ENCODE peak calls at places on chromosomes 12 and 14, in six cellular contexts. S is HCT116, U is neural progenitor cell, P is SK-N-SH, R is OCI-LY7, K is MM.1S. H is an unnamed sample.

GRCh38 chr14:33676135-33676566 is 274.7 kb downstream of the EGLN3 start:
- DNase-seq in K (peak), S (peak), P (peak), R (no peak), U (peak), H (peak)

GRCh38 chr14:56487761-56488160 is 91.8 kb upstream of the TMEM260 start:
- DNase-seq in K (no peak), R (no peak), U (no peak), P (no peak), S (no peak), H (peak)

GRCh38 chr14:56181666-56182065 is 63.5 kb downstream of the PELI2 start:
- DNase-seq in K (no peak), S (no peak), P (no peak), R (no peak), U (no peak), H (peak)

GRCh38 chr14:94046696-94047250 is 20.6 kb downstream of the OTUB2 start:
- DNase-seq in K (no peak), R (no peak), U (no peak), S (no peak), P (no peak), H (no peak)

GRCh38 chr14:61477845-61478438 is 156.6 kb downstream of the PRKCH start:
- DNase-seq in P (no peak), R (peak), U (no peak), K (no peak), S (peak), H (peak)

GRCh38 chr14:51978566-51979398 is 10.6 kb upstream of the RTRAF start:
- DNase-seq in K (peak), P (peak), U (peak), S (peak), R (peak), H (peak)

GRCh38 chr14:53055003-53055402 is 98.1 kb downstream of the DDHD1 start:
- DNase-seq in K (peak), P (peak), R (peak), U (peak), S (peak), H (peak)

GRCh38 chr12:74166096-74166495 is 371.5 kb upstream of the ATXN7L3B start:
- DNase-seq in R (no peak), S (no peak), U (no peak), P (no peak), K (no peak), H (no peak)

GRCh38 chr12:43103866-43104265 is 448.1 kb downstream of the ADAMTS20 start:
- DNase-seq in S (no peak), P (no peak), U (no peak), K (no peak), R (no peak), H (no peak)

GRCh38 chr12:3641428-3641883 is 111.5 kb downstream of the CRACR2A start:
- DNase-seq in S (no peak), R (no peak), U (no peak), K (no peak), P (no peak), H (peak)

GRCh38 chr12:29863665-29864064 is 79.9 kb upstream of the TMTC1 start:
- DNase-seq in S (no peak), U (no peak), R (no peak), K (no peak), P (no peak), H (no peak)

GRCh38 chr12:110563702-110564470 is 19.2 kb downstream of the PPTC7 start:
- DNase-seq in R (no peak), K (no peak), U (no peak), S (no peak), P (no peak), H (peak)

GRCh38 chr14:20683125-20683895 is 1.1 kb upstream of the RNASE4 start:
- DNase-seq in U (peak), K (peak), P (peak), S (peak), R (peak), H (peak)

GRCh38 chr14:59269431-59269830 is 81.0 kb downstream of the DAAM1 start:
- DNase-seq in U (no peak), K (no peak), R (no peak), P (no peak), S (no peak), H (no peak)

GRCh38 chr12:1744932-1745331 is 54.1 kb downstream of the ADIPOR2 start:
- DNase-seq in S (no peak), P (no peak), U (no peak), R (no peak), K (no peak), H (no peak)

GRCh38 chr12:67645126-67645525 is 3.4 kb upstream of the DYRK2 start:
- DNase-seq in R (no peak), K (no peak), U (no peak), S (no peak), P (no peak), H (no peak)

GRCh38 chr14:100541621-100542560 is 45.3 kb downstream of the BEGAIN start:
- DNase-seq in U (no peak), P (no peak), S (no peak), K (no peak), R (no peak), H (no peak)

GRCh38 chr12:53232641-53233538 is 881 bp upstream of the RARG start:
- DNase-seq in S (no peak), U (peak), P (peak), R (no peak), K (peak), H (peak)

GRCh38 chr12:92928431-92928961 is 599 bp downstream of the EEA1 start:
- DNase-seq in P (peak), S (no peak), R (peak), U (no peak), K (no peak), H (peak)

GRCh38 chr14:100617715-100618693 is 30.8 kb upstream of the BEGAIN start:
- DNase-seq in K (no peak), U (no peak), S (no peak), P (peak), R (no peak), H (no peak)

GRCh38 chr14:104240426-104241157 is 102.2 kb downstream of the KIF26A start:
- DNase-seq in U (peak), P (peak), R (peak), K (no peak), S (no peak), H (no peak)

GRCh38 chr12:76878045-76878898 is 547 bp downstream of the CSRP2 start:
- DNase-seq in S (peak), P (peak), R (peak), U (peak), K (peak), H (peak)

GRCh38 chr12:52907092-52907810 is 2.4 kb upstream of the KRT8 start:
- DNase-seq in R (no peak), S (no peak), K (no peak), P (peak), U (no peak), H (peak)

GRCh38 chr14:104710071-104710735 is 13.8 kb upstream of the ADSS1 start:
- DNase-seq in P (no peak), R (no peak), K (no peak), S (no peak), U (no peak), H (no peak)

GRCh38 chr14:57871487-57872080 is 5.7 kb upstream of the SLC35F4 start:
- DNase-seq in K (peak), R (peak), U (peak), S (peak), P (peak), H (peak)

GRCh38 chr12:46549527-46550265 is 177.1 kb upstream of the SLC38A2 start:
- DNase-seq in R (no peak), P (no peak), S (peak), U (no peak), K (peak), H (peak)

GRCh38 chr12:105492591-105492990 is 162.1 kb downstream of the C12orf75 start:
- DNase-seq in R (no peak), P (no peak), K (no peak), U (no peak), S (no peak), H (no peak)

GRCh38 chr14:85516239-85517112 is 13.5 kb upstream of the FLRT2 start:
- DNase-seq in U (no peak), K (no peak), R (no peak), P (no peak), S (no peak), H (peak)

GRCh38 chr14:34966413-34966812 is 16.4 kb upstream of the SRP54 start:
- DNase-seq in R (no peak), K (no peak), P (no peak), S (no peak), U (no peak), H (no peak)

GRCh38 chr12:124506145-124506831 is 61.1 kb downstream of the NCOR2 start:
- DNase-seq in U (peak), S (no peak), R (no peak), K (no peak), P (peak), H (peak)

GRCh38 chr12:109130755-109131521 is 14.6 kb downstream of the ACACB start:
- DNase-seq in U (peak), P (peak), R (peak), K (no peak), S (peak), H (no peak)

DNA sequence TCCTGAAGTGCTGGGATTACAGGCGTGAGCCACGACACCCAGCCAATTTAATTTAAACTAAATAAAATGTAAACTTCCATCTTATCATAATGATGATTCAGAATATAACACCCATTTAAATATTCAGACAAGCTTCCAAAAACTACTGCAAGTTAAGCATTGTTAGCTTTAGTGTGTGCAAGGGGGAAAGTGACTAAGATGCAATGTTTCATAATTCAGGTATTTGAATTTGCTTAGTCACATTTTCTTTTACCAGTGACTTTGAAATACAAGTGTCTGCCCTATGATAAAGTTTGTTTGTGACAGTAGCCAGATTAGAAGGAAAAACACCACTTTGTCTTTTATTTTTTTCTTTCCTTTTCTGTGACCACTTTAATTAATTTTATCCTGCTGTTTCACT is 2.2 kb upstream of the CFAP54 start:
- DNase-seq in S (no peak), R (no peak), U (no peak), P (no peak), K (no peak), H (peak)
- H3K4me3 ChIP-seq in S (no peak), R (no peak), U (no peak), P (no peak), K (no peak), H (peak)

DNA sequence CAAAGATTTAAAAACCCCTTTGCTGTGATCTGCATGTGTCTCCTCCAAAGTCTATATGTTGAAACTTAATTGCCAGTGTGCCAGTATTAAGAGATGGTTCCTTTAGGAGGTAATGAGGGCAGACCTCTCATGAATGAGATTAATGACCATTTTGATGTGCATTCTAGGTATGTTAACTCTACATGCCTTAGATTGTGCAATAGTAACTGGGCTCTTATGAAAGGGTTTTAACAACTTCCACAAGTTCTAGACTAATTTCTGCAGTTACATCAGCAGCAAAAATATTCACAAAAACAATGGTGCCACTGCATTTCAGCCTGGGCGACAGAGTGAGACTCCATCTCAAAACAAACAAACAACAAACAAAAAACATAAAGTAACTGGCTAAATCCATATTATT is 3.8 kb upstream of the TAS2R10 start:
- DNase-seq in K (no peak), P (no peak), R (no peak), U (no peak), S (no peak), H (no peak)
- TF ChIP-seq EZH2phosphoT487 in K (no peak), P (no peak), R (no peak), U (no peak), S (no peak), H (no peak)

DNA sequence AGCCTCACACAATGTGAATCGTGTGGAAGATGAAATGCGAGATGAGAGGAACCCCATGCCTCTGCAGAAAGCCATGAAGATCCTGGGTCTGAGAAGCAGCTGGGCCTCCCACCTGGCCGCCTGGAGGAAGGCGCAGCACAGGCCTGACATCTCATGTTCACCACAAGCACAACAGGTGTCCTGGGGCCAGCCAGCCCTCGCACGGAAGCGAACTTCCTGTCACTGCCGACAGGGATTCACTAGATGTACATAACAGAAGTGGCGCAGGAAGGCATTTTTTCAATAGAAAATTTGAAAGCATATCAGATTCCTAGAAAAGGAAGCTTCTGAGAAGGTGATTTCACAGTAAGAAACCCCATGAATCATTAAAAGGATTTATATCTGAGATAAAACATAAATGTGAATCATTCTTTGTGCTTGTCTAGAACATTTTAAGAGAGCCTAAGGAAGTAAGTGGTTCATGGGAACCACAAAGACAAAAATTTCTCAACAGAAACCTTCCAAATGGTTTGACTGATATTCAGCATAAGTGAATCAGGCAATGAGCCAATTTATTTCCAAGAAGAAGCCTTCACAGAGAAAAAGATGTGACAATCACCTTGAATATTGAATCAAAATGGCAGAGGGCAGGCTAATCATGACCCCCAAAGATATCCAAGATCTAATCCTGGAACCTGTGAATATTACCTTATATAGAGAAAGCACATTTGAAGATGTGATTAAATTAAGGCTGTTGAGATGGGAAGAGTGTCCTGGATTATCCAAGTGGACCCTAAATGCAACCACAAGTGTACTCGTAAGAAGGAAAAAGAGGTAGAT is 311.9 kb downstream of the DUSP6 start:
- DNase-seq in U (no peak), S (no peak), K (peak), P (no peak), R (peak), H (peak)
- H3K4me3 ChIP-seq in U (no peak), S (no peak), K (peak), P (no peak), R (no peak), H (no peak)

GRCh38 chr12:12240671-12241345 is 26.0 kb downstream of the LRP6 start:
- DNase-seq in P (peak), K (no peak), U (peak), R (no peak), S (no peak), H (no peak)
- TF ChIP-seq EZH2phosphoT487 in P (no peak), K (no peak), U (no peak), R (no peak), S (no peak), H (no peak)

DNA sequence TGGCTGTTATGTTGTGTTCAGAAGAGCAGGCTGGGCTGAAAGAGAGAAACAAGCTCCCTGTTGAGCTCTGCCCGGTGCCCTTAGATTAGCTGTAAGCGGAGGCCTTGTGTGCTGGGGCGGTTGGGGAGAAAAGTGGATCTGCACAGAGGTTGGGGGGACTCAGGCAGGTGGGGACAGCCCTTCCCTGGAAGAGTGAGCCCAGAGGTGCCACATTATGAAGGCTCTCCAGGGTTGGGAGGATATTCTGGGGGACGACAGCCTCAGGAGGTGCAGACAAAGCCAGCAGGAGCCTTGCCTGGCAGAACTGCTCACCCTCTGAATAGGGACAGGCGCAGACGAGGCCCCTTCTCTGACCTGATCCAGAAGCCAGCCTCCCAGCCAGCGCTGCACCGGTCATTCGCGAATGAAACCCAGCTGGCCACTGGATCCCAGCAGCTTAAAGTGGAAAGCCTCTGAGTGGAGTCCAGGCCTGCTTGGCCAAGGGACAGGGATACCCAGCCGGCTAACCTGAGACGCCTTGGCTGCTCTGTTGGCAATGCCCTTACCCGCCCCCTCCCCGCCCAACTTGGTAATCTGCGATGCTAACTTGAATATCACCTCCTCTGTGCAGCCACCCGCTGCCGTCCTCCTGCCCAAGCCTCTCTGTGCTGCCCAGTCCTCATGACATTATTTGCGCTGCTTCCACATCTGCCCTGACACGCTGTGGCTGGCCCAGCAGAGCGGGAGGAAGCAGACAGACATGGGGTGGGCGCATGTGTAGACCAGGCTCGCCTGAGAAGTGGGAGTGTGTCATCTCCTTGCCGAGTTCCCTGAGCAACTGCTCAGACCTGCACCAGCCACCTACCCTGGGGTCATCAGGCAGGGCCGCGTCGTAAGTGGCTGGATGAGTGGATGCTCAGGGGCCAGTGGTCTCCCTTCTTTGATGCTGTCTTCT is 5.6 kb downstream of the HIP1R start:
- DNase-seq in R (no peak), S (no peak), U (no peak), P (peak), K (no peak), H (no peak)
- H3K4me3 ChIP-seq in R (no peak), S (no peak), U (no peak), P (no peak), K (no peak), H (no peak)

GRCh38 chr12:65891219-65891618 is 66.9 kb downstream of the HMGA2 start:
- DNase-seq in S (no peak), P (no peak), U (no peak), K (no peak), R (no peak), H (peak)
- TF ChIP-seq EZH2phosphoT487 in S (no peak), P (no peak), U (no peak), K (no peak), R (no peak), H (no peak)

GRCh38 chr12:120223458-120224303 is 22.8 kb upstream of the RPLP0 start:
- DNase-seq in R (no peak), U (no peak), P (no peak), K (no peak), S (no peak), H (no peak)

GRCh38 chr12:120227233-120228040 is 26.5 kb upstream of the RPLP0 start:
- DNase-seq in U (no peak), P (no peak), K (no peak), R (no peak), S (no peak), H (no peak)

GRCh38 chr12:120225852-120226640 is 25.1 kb upstream of the RPLP0 start:
- DNase-seq in U (no peak), S (no peak), P (no peak), K (peak), R (peak), H (no peak)

GRCh38 chr12:120224304-120225199 is 23.6 kb upstream of the RPLP0 start:
- DNase-seq in P (peak), R (no peak), U (no peak), K (peak), S (no peak), H (no peak)

DNA sequence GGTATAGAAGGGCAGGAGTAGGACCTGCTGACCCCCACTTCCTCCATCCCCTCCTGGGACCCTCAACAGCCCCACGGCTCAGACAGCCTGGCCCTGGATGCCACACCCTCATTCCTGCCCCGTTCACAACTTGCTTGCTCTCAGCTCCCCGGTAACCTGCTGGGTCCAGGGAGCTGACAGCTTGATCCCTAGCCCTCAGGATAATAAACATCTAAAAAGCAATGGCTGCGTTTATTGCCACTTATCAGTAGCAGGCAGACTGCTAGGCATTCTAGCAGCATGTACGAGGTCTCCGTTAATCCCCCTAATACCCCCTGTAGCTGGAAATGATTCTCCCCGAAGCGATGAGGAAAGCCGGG is 24.3 kb upstream of the RPLP0 start:
- DNase-seq in R (no peak), U (peak), S (no peak), P (no peak), K (no peak), H (no peak)
- H3K4me3 ChIP-seq in R (no peak), U (no peak), S (no peak), P (no peak), K (peak), H (no peak)

H was measured in PC-3.